ENCODE peak calls at places on chromosomes 7 and 10, in six cellular contexts. Z is MCF 10A; T is endothelial cell; K is frontal cortex; Y is NCI-H1092; B is activated CD4-positive, alpha-beta memory T cell treated with anti-CD3 and anti-CD28 coated beads, Interleukin-2, amount 10 ng/mL, durations not matched to agents 7 days and 5 days. Q is an unnamed sample.

GRCh38 chr10:26780793-26781601 is 79.8 kb downstream of the ABI1 start:
- DNase-seq in Z (peak; percentile 97), T (no peak), K (no peak), Y (no peak), B (no peak), Q (no peak)

GRCh38 chr7:22613466-22613865 is 113.5 kb upstream of the STEAP1B start:
- DNase-seq in Z (no peak), T (no peak), K (no peak), Y (no peak), B (no peak), Q (peak; percentile 16)

GRCh38 chr7:88111136-88111748 is 108.6 kb downstream of the SRI start:
- DNase-seq in Z (peak; percentile 43), T (no peak), K (peak; percentile 2), Y (no peak), B (no peak), Q (peak; percentile 62)

GRCh38 chr10:119306514-119306951 is 99.2 kb downstream of the GRK5 start:
- DNase-seq in Z (peak; percentile 66), T (no peak), K (no peak), Y (no peak), B (peak; percentile 78), Q (no peak)

GRCh38 chr7:51949726-51950644 is 633.4 kb upstream of the COBL start:
- DNase-seq in Z (no peak), T (no peak), K (no peak), Y (no peak), B (no peak), Q (peak; percentile 20)

GRCh38 chr10:121772406-121772805 is 155.4 kb downstream of the ATE1 start:
- DNase-seq in Z (no peak), T (no peak), K (no peak), Y (no peak), B (no peak), Q (peak; percentile 20)

GRCh38 chr10:89665302-89665701 is 20.3 kb upstream of the PANK1 start:
- DNase-seq in Z (peak; percentile 13), T (no peak), K (no peak), Y (no peak), B (no peak), Q (no peak)

GRCh38 chr10:67602268-67602950 is 93.6 kb downstream of the CTNNA3 start:
- DNase-seq in Z (peak; percentile 90), T (no peak), K (no peak), Y (no peak), B (no peak), Q (peak; percentile 8)

GRCh38 chr10:69780070-69780469 is 21.6 kb upstream of the COL13A1 start:
- DNase-seq in Z (no peak), T (no peak), K (no peak), Y (no peak), B (no peak), Q (no peak)

GRCh38 chr7:112362796-112363195 is 87.5 kb upstream of the IFRD1 start:
- DNase-seq in Z (no peak), T (no peak), K (no peak), Y (peak; percentile 86), B (no peak), Q (peak; percentile 44)

GRCh38 chr7:101563933-101564777 is 64.9 kb downstream of the MYL10 start:
- DNase-seq in Z (no peak), T (no peak), K (no peak), Y (no peak), B (no peak), Q (peak; percentile 47)

GRCh38 chr7:129569811-129570215 is 41.7 kb upstream of the NRF1 start:
- DNase-seq in Z (peak; percentile 83), T (no peak), K (no peak), Y (no peak), B (no peak), Q (no peak)

GRCh38 chr7:53191836-53192443 is 156.5 kb downstream of the POM121L12 start:
- DNase-seq in Z (no peak), T (peak; percentile 24), K (no peak), Y (no peak), B (no peak), Q (no peak)

GRCh38 chr7:108351715-108352114 is 104.5 kb downstream of the NRCAM start:
- DNase-seq in Z (peak; percentile 40), T (no peak), K (no peak), Y (peak; percentile 55), B (no peak), Q (no peak)

GRCh38 chr10:63825111-63825510 is 303.9 kb downstream of the REEP3 start:
- DNase-seq in Z (no peak), T (no peak), K (no peak), Y (no peak), B (no peak), Q (no peak)

GRCh38 chr7:71706576-71706975 is 574.6 kb downstream of the GALNT17 start:
- DNase-seq in Z (no peak), T (no peak), K (no peak), Y (no peak), B (no peak), Q (no peak)

GRCh38 chr10:71314028-71314693 is 4.9 kb upstream of the SLC29A3 start:
- DNase-seq in Z (peak; percentile 35), T (peak; percentile 46), K (peak; percentile 72), Y (peak; percentile 29), B (peak; percentile 58), Q (peak; percentile 66)

GRCh38 chr10:92478536-92478935 is 95.4 kb downstream of the IDE start:
- DNase-seq in Z (no peak), T (no peak), K (no peak), Y (no peak), B (no peak), Q (no peak)